ENCODE peak calls at places on chromosomes 1 and 21, in four cellular contexts. C is A549, K is GM23338, T is pancreas. X is an unnamed sample.

GRCh38 chr1:150429805-150430204 is 57.4 kb upstream of the TARS2 start:
- DNase-seq in C (peak; percentile 40), K (peak; percentile 48), T (no peak), X (no peak)

GRCh38 chr1:203807211-203807610 is 11.8 kb downstream of the ZBED6 start:
- DNase-seq in C (no peak), K (no peak), T (no peak), X (no peak)

GRCh38 chr1:160471253-160471652 is 51.8 kb downstream of the SLAMF6 start:
- DNase-seq in C (no peak), K (no peak), T (no peak), X (no peak)

GRCh38 chr1:6602669-6603423 is at the start of gene KLHL21:
- DNase-seq in C (peak; percentile 74), K (peak; percentile 86), T (peak; percentile 94), X (peak; percentile 83)

GRCh38 chr1:51567653-51568052 is 48.6 kb upstream of the EPS15 start:
- DNase-seq in C (no peak), K (no peak), T (no peak), X (no peak)

GRCh38 chr1:101907264-101907663 is 89.5 kb downstream of the OLFM3 start:
- DNase-seq in C (no peak), K (peak; percentile 29), T (no peak), X (no peak)

GRCh38 chr1:159856576-159856975 is 5.9 kb downstream of the VSIG8 start:
- DNase-seq in C (no peak), K (no peak), T (no peak), X (no peak)

GRCh38 chr1:53414632-53415031 is 44.6 kb upstream of the DMRTB1 start:
- DNase-seq in C (no peak), K (no peak), T (no peak), X (no peak)

GRCh38 chr21:41369105-41369914 is 7.5 kb downstream of the MX2 start:
- DNase-seq in C (no peak), K (peak; percentile 83), T (no peak), X (no peak)

GRCh38 chr1:236015539-236015938 is 49.4 kb downstream of the NID1 start:
- DNase-seq in C (no peak), K (no peak), T (no peak), X (no peak)

GRCh38 chr1:164557270-164557669 is 1.7 kb upstream of the PBX1 start:
- DNase-seq in C (no peak), K (peak; percentile 40), T (peak; percentile 37), X (no peak)

GRCh38 chr1:151282883-151283725 is 1.0 kb downstream of the ZNF687 start:
- DNase-seq in C (no peak), K (peak; percentile 79), T (peak; percentile 62), X (no peak)

GRCh38 chr1:71269823-71270222 is 189.0 kb upstream of the ZRANB2 start:
- DNase-seq in C (no peak), K (no peak), T (no peak), X (no peak)

GRCh38 chr1:52032785-52033131 is 852 bp downstream of the KTI12 start:
- DNase-seq in C (peak; percentile 32), K (peak; percentile 64), T (peak; percentile 33), X (peak; percentile 57)

GRCh38 chr1:235972316-235973090 is 92.4 kb downstream of the NID1 start:
- DNase-seq in C (no peak), K (no peak), T (no peak), X (no peak)

GRCh38 chr1:175808573-175808972 is 65.2 kb upstream of the TNR start:
- DNase-seq in C (no peak), K (peak; percentile 62), T (no peak), X (no peak)

GRCh38 chr1:231421616-231421970 is 494 bp downstream of the EGLN1 start:
- DNase-seq in C (no peak), K (no peak), T (no peak), X (no peak)

GRCh38 chr1:43853161-43853921 is 80.3 kb upstream of the ARTN start:
- DNase-seq in C (no peak), K (no peak), T (peak; percentile 52), X (no peak)

GRCh38 chr1:225426395-225427248 is 1.2 kb downstream of the LBR start:
- DNase-seq in C (peak; percentile 30), K (peak; percentile 57), T (no peak), X (no peak)

GRCh38 chr1:225422795-225423517 is 4.9 kb downstream of the LBR start:
- DNase-seq in C (no peak), K (no peak), T (no peak), X (no peak)

GRCh38 chr1:225425211-225425786 is 2.5 kb downstream of the LBR start:
- DNase-seq in C (no peak), K (no peak), T (no peak), X (no peak)

GRCh38 chr1:225423518-225423855 is 4.4 kb downstream of the LBR start:
- DNase-seq in C (no peak), K (no peak), T (no peak), X (no peak)

DNA sequence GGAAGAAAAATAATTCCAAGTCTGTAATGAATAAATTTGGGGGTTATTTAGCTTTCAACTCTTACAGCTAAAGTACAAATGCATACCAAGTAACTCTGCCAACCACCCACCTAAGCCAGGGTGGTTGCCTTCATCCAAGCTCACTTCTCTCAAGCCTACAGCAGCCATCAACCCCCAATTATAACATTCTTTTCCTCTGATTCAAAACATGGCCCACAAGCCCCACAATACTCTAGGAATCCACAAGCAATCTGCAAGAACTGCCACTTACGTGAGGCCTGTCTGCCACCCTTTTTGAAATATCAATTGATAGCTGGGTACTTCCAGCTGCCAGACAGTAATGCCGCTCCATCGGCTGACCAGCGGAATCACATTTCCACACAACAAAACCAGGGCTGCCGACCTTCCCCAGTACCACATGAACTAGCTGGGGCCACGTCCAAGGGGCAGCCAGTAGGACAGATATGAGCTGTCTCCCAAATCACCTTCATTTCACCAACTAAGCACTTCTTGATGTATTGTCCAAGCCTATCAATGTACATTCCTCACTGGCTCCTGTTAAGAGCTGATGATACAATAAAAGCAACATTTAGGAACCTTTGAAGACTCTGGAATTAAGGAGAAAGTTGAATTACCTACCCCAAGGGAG is 3.2 kb downstream of the LBR start:
- DNase-seq in C (no peak), K (no peak), T (no peak), X (no peak)
- H3K4me3 ChIP-seq in C (no peak overlapping the region), K (peak overlapping the region; percentile 16), T (no peak overlapping the region), X (no peak overlapping the region)

GRCh38 chr1:114756009-114756892 is 1.5 kb downstream of the CSDE1 start:
- DNase-seq in C (no peak), K (no peak), T (no peak), X (no peak)

GRCh38 chr1:114753143-114753542 is 4.6 kb downstream of the CSDE1 start:
- DNase-seq in C (no peak), K (peak; percentile 39), T (no peak), X (no peak)

GRCh38 chr1:114757455-114758250 is at the start of gene CSDE1:
- DNase-seq in C (peak; percentile 98), K (peak; percentile 99), T (peak; percentile 97), X (peak; percentile 94)

GRCh38 chr1:114756949-114757454 is 782 bp downstream of the CSDE1 start:
- DNase-seq in C (peak; percentile 11), K (peak; percentile 76), T (no peak), X (no peak)

DNA sequence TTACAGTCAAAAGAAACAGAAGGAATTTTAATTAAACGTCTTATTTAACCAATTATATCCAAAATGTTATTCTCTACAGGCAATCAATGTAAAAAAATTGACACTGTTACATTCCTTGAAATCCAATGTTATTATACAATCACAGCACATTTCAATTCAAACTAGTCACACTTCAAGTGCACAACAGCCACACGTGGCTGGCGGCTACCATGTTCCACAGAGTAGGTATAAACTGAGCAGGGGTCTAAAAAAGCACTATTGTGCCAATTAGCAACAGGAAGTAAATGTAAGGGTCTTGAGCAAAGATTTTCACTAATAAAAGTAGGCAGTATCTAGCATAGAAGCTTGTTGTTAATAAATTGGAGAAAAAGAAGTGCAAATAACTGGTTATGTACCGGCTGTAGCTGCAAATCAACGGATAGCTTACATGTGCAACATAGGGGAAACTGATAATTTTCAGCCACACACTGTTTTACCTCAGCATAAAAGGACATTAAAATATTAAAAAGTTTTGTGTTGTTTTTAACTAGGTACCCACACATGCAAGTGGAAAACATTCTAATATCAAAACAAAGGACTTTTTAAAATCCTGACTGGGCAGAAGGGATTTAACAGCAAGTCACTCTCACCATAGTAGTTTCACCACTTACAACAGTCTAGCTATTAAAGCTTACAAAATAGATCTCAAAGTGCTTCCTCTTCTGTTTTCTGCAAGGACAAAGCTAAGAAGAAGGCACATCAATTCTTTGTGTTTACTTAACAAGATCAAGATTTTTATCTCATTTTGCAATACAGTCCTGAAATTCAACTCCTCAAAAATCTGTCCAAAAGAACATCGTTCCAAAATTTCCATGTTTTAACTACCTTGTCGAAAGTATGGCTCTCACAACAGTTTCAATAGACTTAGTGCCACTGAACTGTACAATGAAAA is 2.5 kb downstream of the CSDE1 start:
- DNase-seq in C (no peak), K (no peak), T (no peak), X (no peak)
- H3K4me1 ChIP-seq in C (peaks cover 32% of the 10 kb centered on the region), K (peaks cover 53% of the 10 kb centered on the region), T (peaks cover 60% of the 10 kb centered on the region), X (peaks cover 20% of the 10 kb centered on the region)

DNA sequence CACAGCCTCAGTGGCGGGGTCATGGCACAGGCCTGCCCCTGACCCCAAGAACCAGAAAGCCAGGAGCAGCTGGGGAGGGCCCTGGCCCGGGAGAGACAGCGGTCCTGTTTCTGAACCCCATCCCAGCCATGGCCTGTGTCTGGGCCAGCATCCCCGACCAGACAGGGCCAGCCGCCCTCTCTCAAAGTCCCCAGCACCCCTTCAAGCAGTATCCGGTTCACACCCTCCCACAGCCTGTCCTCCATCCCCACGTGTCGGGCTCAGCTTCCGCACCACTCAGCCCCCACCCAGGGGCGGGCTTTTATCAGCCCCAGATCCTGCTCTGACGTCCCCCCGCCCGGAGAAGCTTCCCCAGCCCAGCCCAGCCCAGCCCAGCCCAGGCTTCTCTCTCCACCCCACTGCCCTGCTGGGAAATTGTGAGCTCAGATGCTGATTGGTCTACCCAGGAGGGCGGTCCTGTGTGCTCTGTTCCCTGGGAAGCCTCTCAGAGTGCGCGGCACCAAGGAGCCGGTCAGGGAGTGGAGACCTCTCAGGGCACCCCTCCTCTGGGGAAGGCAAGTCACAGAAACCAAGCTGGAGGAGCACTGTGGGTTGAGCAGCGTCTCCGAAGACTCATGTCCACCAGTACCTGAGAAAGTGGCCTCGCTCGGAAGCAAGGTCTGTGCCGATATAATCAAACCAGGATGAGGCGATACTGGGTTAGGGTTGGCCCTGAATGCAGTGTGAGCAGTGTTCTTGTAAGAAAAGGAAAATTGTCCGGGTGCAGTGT is 4.7 kb upstream of the FAAP20 start:
- DNase-seq in C (peak; percentile 77), K (peak; percentile 86), T (peak; percentile 84), X (no peak)
- H3K4me3 ChIP-seq in C (peak overlapping the region; percentile 41), K (peak overlapping the region; percentile 38), T (peak overlapping the region; percentile 6), X (peak overlapping the region; percentile 36)

GRCh38 chr1:30881266-30882181 is 27.0 kb downstream of the SDC3 start:
- DNase-seq in C (no peak), K (no peak), T (no peak), X (no peak)

GRCh38 chr1:30879126-30879786 is 29.3 kb downstream of the SDC3 start:
- DNase-seq in C (no peak), K (no peak), T (no peak), X (no peak)

GRCh38 chr1:30880631-30881155 is 27.9 kb downstream of the SDC3 start:
- DNase-seq in C (no peak), K (no peak), T (no peak), X (no peak)

GRCh38 chr1:30878559-30878958 is 30.0 kb downstream of the SDC3 start:
- DNase-seq in C (no peak), K (no peak), T (no peak), X (no peak)

DNA sequence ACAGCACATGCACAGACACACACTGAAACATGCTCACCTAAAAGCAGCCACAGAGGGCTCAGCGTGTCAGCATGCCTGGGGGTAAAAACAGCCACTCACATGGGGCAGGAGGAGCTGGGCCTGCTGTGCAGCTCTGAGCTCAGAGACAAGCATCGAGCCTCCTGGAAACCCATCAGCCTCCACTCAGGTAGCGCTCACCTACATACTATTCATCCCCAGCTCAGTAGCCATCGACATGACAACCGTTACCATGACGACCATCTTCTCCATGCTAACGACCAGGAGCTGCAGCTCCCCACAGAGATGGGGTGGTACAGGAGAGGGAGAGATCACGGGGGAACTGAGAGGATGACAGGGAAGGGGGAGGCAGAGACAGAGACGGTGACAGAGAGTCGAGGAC is 28.6 kb downstream of the SDC3 start:
- DNase-seq in C (no peak), K (peak; percentile 93), T (no peak), X (no peak)
- H3K4me1 ChIP-seq in C (no peaks in the 10 kb centered on the region), K (peaks cover 19% of the 10 kb centered on the region), T (no peaks in the 10 kb centered on the region), X (peaks cover 25% of the 10 kb centered on the region)

X was measured in RWPE2.